ENCODE peak calls at places on chromosomes 5 and 9, in six cellular contexts. One of them, this sample, is unnamed.

GRCh38 chr9:83119873-83120272 is 56.9 kb upstream of the RASEF start:
- DNase-seq in C1 segment of cervical spinal cord: no peak
- DNase-seq in adrenal gland: no peak
- DNase-seq in effector CD4-positive, alpha-beta T cell: no peak
- DNase-seq in hypothalamus: no peak
- DNase-seq in A549: peak
- DNase-seq in this sample: no peak

GRCh38 chr5:116574682-116575634 is at the start of gene SEMA6A:
- DNase-seq in adrenal gland: peak
- DNase-seq in A549: peak
- DNase-seq in effector CD4-positive, alpha-beta T cell: no peak
- DNase-seq in C1 segment of cervical spinal cord: peak
- DNase-seq in hypothalamus: peak
- DNase-seq in this sample: peak

GRCh38 chr5:81590498-81591384 is 160.2 kb downstream of the SSBP2 start:
- DNase-seq in effector CD4-positive, alpha-beta T cell: no peak
- DNase-seq in C1 segment of cervical spinal cord: no peak
- DNase-seq in hypothalamus: no peak
- DNase-seq in A549: no peak
- DNase-seq in adrenal gland: no peak
- DNase-seq in this sample: no peak

GRCh38 chr9:17752021-17752420 is 173.2 kb downstream of the SH3GL2 start:
- DNase-seq in effector CD4-positive, alpha-beta T cell: no peak
- DNase-seq in C1 segment of cervical spinal cord: no peak
- DNase-seq in A549: no peak
- DNase-seq in hypothalamus: no peak
- DNase-seq in adrenal gland: no peak
- DNase-seq in this sample: no peak

GRCh38 chr9:134917431-134918373 is at the start of gene FCN1:
- DNase-seq in C1 segment of cervical spinal cord: no peak
- DNase-seq in adrenal gland: no peak
- DNase-seq in hypothalamus: no peak
- DNase-seq in A549: no peak
- DNase-seq in effector CD4-positive, alpha-beta T cell: no peak
- DNase-seq in this sample: no peak

GRCh38 chr9:115740986-115741385 is 412.6 kb upstream of the PAPPA start:
- DNase-seq in A549: no peak
- DNase-seq in adrenal gland: no peak
- DNase-seq in C1 segment of cervical spinal cord: no peak
- DNase-seq in hypothalamus: no peak
- DNase-seq in effector CD4-positive, alpha-beta T cell: no peak
- DNase-seq in this sample: no peak

GRCh38 chr5:6252581-6252980 is 125.8 kb downstream of the MED10 start:
- DNase-seq in hypothalamus: no peak
- DNase-seq in A549: no peak
- DNase-seq in effector CD4-positive, alpha-beta T cell: no peak
- DNase-seq in adrenal gland: no peak
- DNase-seq in C1 segment of cervical spinal cord: no peak
- DNase-seq in this sample: no peak

GRCh38 chr5:59319286-59319685 is 574.2 kb downstream of the PDE4D start:
- DNase-seq in adrenal gland: no peak
- DNase-seq in hypothalamus: no peak
- DNase-seq in effector CD4-positive, alpha-beta T cell: no peak
- DNase-seq in A549: no peak
- DNase-seq in C1 segment of cervical spinal cord: no peak
- DNase-seq in this sample: no peak

GRCh38 chr9:14531424-14532269 is 161.6 kb downstream of the ZDHHC21 start:
- DNase-seq in A549: no peak
- DNase-seq in adrenal gland: no peak
- DNase-seq in hypothalamus: no peak
- DNase-seq in effector CD4-positive, alpha-beta T cell: no peak
- DNase-seq in C1 segment of cervical spinal cord: no peak
- DNase-seq in this sample: no peak

GRCh38 chr9:131402073-131402472 is 8.2 kb downstream of the PRRC2B start:
- DNase-seq in C1 segment of cervical spinal cord: no peak
- DNase-seq in hypothalamus: no peak
- DNase-seq in adrenal gland: peak
- DNase-seq in effector CD4-positive, alpha-beta T cell: no peak
- DNase-seq in A549: peak
- DNase-seq in this sample: no peak

GRCh38 chr5:79436821-79437220 is 77.1 kb downstream of the HOMER1 start:
- DNase-seq in effector CD4-positive, alpha-beta T cell: no peak
- DNase-seq in C1 segment of cervical spinal cord: no peak
- DNase-seq in adrenal gland: no peak
- DNase-seq in A549: no peak
- DNase-seq in hypothalamus: no peak
- DNase-seq in this sample: no peak

GRCh38 chr5:170330568-170331054 is 33.0 kb upstream of the LCP2 start:
- DNase-seq in effector CD4-positive, alpha-beta T cell: no peak
- DNase-seq in adrenal gland: no peak
- DNase-seq in C1 segment of cervical spinal cord: no peak
- DNase-seq in hypothalamus: no peak
- DNase-seq in A549: no peak
- DNase-seq in this sample: no peak

GRCh38 chr5:77991084-77991483 is 214.9 kb upstream of the TBCA start:
- DNase-seq in hypothalamus: peak
- DNase-seq in C1 segment of cervical spinal cord: no peak
- DNase-seq in adrenal gland: no peak
- DNase-seq in A549: no peak
- DNase-seq in effector CD4-positive, alpha-beta T cell: no peak
- DNase-seq in this sample: no peak

This sample was measured in head of caudate nucleus.